ENCODE peak calls at places on chromosomes 1 and 21, in nine cellular contexts. U, H, L, F, A, Q, J, S and V are unnamed samples. For H3K27me3, the result is how much of the 10 kb centered on the place peaks cover.

GRCh38 chr21:42534901-42535378 is 21.3 kb downstream of the SLC37A1 start:
- DNase-seq in J (no peak), F (no peak), H (no peak), A (no peak), Q (no peak), U (no peak), S (no peak), L (no peak), V (no peak)

GRCh38 chr1:54559111-54559548 is 11.1 kb downstream of the ACOT11 start:
- DNase-seq in U (no peak), L (no peak), Q (no peak), A (no peak), H (no peak), F (no peak), J (no peak), S (no peak), V (no peak)

GRCh38 chr21:42461881-42462877 is 33.8 kb downstream of the RSPH1 start:
- DNase-seq in J (no peak), L (no peak), U (no peak), S (no peak), Q (peak), A (no peak), H (no peak), F (no peak), V (no peak)

GRCh38 chr1:27527223-27527856 is 37.4 kb upstream of the WASF2 start:
- DNase-seq in A (no peak), J (no peak), U (peak), H (peak), L (peak), Q (peak), S (peak), F (no peak), V (peak)

GRCh38 chr21:37521658-37522057 is 155.1 kb downstream of the DYRK1A start:
- DNase-seq in H (no peak), L (no peak), F (no peak), A (no peak), J (no peak), Q (no peak), U (no peak), S (no peak), V (no peak)

GRCh38 chr21:41499920-41500319 is 8.0 kb downstream of the TMPRSS2 start:
- DNase-seq in J (no peak), Q (no peak), F (no peak), S (no peak), A (no peak), L (no peak), U (no peak), H (no peak), V (no peak)

GRCh38 chr1:233587958-233588799 is 25.7 kb upstream of the KCNK1 start:
- DNase-seq in H (no peak), F (no peak), U (no peak), Q (peak), A (no peak), S (no peak), L (peak), J (no peak), V (no peak)

GRCh38 chr1:235633220-235633540 is 16.4 kb downstream of the GNG4 start:
- DNase-seq in L (no peak), J (no peak), A (no peak), Q (no peak), U (no peak), F (no peak), H (no peak), S (no peak), V (no peak)

GRCh38 chr21:39083377-39084008 is 99.8 kb downstream of the PSMG1 start:
- DNase-seq in J (no peak), Q (peak), A (peak), U (no peak), F (no peak), L (no peak), S (no peak), H (no peak), V (peak)

GRCh38 chr21:43306911-43307676 is 119.8 kb downstream of the SIK1 start:
- DNase-seq in H (peak), Q (no peak), A (no peak), F (no peak), L (no peak), U (no peak), J (peak), S (no peak), V (no peak)

GRCh38 chr1:238558156-238558555 is 667.4 kb upstream of the ZP4 start:
- DNase-seq in Q (no peak), F (no peak), L (no peak), H (no peak), U (no peak), A (no peak), S (no peak), J (no peak), V (no peak)

GRCh38 chr21:44653656-44654575 is 543 bp downstream of the KRTAP12-4 start:
- DNase-seq in L (no peak), F (peak), U (peak), A (no peak), H (no peak), S (no peak), J (no peak), Q (no peak), V (no peak)

GRCh38 chr1:208412994-208413393 is 168.8 kb upstream of the PLXNA2 start:
- DNase-seq in H (no peak), L (no peak), J (no peak), Q (no peak), S (no peak), U (no peak), A (no peak), F (no peak), V (no peak)

GRCh38 chr1:178011101-178011828 is 41.4 kb upstream of the SEC16B start:
- DNase-seq in J (peak), F (no peak), H (no peak), Q (no peak), L (no peak), S (no peak), A (no peak), U (no peak), V (no peak)

GRCh38 chr1:39205102-39205780 is 746 bp downstream of the MACF1 start:
- DNase-seq in A (peak), F (no peak), S (no peak), H (peak), U (no peak), Q (peak), J (no peak), L (no peak), V (peak)

GRCh38 chr21:45371649-45372048 is 33.3 kb upstream of the COL18A1 start:
- DNase-seq in H (no peak), F (no peak), U (no peak), Q (no peak), J (no peak), L (no peak), S (no peak), A (no peak), V (no peak)

GRCh38 chr1:5223266-5223665 is 568.9 kb downstream of the AJAP1 start:
- DNase-seq in H (no peak), L (peak), S (peak), J (no peak), F (no peak), Q (peak), U (no peak), A (no peak), V (no peak)

GRCh38 chr1:5220881-5221280 is 566.5 kb downstream of the AJAP1 start:
- DNase-seq in U (no peak), L (no peak), F (no peak), S (peak), H (no peak), A (no peak), J (no peak), Q (no peak), V (no peak)

GRCh38 chr1:5220421-5220820 is 566.0 kb downstream of the AJAP1 start:
- DNase-seq in Q (no peak), A (no peak), J (no peak), H (no peak), L (no peak), S (no peak), U (no peak), F (no peak), V (no peak)

GRCh38 chr1:5225687-5226389 is 571.4 kb downstream of the AJAP1 start:
- DNase-seq in Q (peak), H (no peak), L (peak), S (no peak), A (no peak), U (no peak), F (no peak), J (no peak), V (no peak)

DNA sequence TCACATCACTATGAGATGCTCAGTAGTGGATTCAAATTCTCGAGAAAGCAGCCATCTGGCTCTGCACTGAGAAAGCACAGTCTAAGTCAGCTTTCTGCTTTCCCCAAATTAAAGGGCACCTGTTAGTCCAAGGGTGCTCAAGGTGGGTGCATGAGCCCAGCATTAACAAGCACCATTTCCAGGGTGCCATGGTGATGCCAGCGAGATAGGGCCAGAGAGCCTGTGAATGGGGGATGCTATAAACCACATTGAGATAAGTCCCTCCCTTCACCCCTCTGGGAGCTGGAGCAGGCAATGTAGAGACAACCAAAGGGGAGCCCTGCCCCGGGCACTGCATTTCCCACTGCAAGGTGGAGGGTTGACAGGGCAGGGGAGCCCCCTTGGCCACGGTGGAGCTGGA is 568.2 kb downstream of the AJAP1 start:
- DNase-seq in L (no peak), S (no peak), A (no peak), H (no peak), J (no peak), F (no peak), Q (no peak), U (no peak), V (no peak)
- H3K27me3 ChIP-seq in L (half or more), S (under half), A (under half), H (under half), J (under half), F (under half), Q (under half), U (under half), V (under half)

GRCh38 chr1:3336641-3337621 is 117.5 kb upstream of the ARHGEF16 start:
- DNase-seq in F (no peak), Q (no peak), L (no peak), J (no peak), U (no peak), S (no peak), H (no peak), A (no peak), V (no peak)
- H3K27me3 ChIP-seq in F (under half), Q (under half), L (under half), J (under half), U (under half), S (under half), H (under half), A (under half), V (under half)

DNA sequence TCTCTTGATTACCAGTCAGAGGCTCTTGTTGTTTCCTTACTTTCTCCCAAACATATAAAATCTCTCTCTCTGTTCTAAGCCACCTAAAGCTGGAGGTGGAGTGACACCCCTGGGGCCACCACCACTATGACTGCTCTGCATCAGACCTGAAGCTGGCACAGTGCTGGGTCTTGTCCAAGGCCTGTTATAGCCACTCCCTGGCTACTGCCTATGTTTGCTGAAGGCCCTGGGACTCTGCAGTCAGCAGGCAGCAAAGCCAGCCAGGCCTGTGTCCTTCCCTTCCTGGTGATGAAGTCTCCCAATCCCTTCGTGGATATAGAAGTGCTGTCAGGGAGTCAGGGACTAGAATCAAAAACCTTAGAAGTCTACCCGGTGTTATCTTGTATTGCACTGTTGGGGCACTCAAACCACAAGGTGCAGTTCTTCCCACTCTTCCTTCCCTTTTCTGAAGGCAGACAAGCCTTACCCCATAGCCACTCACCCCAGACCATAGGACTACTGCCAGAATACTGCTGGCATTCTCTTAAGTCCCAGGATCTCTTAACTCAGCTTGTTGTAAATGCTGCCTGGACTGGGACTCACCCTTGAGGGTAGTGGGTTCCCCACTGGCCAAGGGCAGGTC is 103.1 kb downstream of the RPS6KC1 start:
- DNase-seq in S (no peak), A (no peak), L (no peak), Q (no peak), H (no peak), U (no peak), F (no peak), J (no peak), V (no peak)
- H3K27me3 ChIP-seq in S (under half), A (under half), L (under half), Q (under half), H (under half), U (under half), F (under half), J (under half), V (under half)

DNA sequence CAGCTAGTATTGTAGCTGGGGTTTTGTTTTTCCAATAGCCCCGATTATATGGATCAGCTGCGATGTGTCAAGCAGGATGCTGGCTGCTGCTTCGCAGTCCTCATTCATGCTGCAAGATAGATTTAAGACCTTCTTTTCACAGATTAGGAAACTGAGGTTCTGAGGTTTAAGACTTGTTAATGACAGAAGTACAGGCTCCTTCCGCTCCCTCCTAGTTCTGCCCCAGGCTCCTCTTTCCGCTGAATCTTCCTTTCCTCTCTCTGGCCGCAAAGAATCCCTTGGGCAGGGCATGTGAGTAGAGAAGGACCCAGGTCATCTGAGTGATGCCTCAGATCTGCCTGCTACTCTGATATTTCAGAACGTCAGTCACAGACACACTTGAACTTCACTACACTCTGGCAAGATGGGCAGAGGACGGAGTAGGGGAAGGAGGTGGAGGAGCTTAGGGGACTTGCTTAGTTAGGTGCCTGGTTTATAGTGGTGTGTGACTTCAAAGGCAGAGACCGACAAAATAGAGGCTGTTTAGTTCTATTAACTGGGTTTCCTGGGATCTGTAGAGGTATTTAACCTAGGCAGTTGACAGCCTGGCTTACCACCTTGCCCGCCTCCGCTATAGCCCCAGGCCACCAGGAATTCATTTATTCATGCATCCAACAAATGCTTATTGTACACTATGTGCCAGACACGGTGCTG is 4.2 kb downstream of the IGSF21 start:
- DNase-seq in L (peak), J (no peak), A (no peak), H (no peak), Q (no peak), S (no peak), U (no peak), F (no peak), V (no peak)
- H3K27me3 ChIP-seq in L (half or more), J (under half), A (under half), H (half or more), Q (under half), S (under half), U (half or more), F (under half), V (under half)

DNA sequence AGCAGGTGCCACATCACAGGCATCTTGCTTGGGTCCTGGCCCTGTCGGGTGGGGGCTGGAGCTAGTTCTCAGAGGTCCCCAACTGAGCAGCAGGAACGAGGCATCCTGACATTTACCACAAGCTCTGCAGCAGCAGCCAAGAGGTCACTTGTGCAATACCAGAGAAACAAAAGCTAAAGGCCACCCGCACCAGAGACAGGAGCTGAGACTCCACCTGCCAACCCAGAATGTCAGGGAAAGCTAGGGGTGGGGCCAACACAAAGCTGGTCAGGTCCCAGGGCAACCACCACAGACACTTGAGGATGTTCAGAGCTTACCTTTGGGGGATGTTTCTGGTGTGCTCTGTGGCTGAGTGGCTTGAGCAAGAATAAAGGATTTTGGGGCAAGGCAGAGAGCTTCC is 13.6 kb upstream of the SYT6 start:
- DNase-seq in Q (no peak), L (no peak), J (no peak), U (no peak), F (no peak), H (no peak), S (no peak), A (no peak), V (no peak)
- H3K27me3 ChIP-seq in Q (under half), L (under half), J (under half), U (under half), F (under half), H (under half), S (under half), A (under half), V (under half)